ENCODE peak calls at places on chromosomes 16 and 17, in ten cellular contexts. One of them, this sample, is unnamed.

GRCh38 chr17:20121359-20122235 is 112.4 kb downstream of the SPECC1 start:
- DNase-seq in endothelial cell: peak
- DNase-seq in hippocampal formation: peak
- DNase-seq in breast epithelium: peak
- DNase-seq in OCI-M1: peak
- DNase-seq in MCF 10A: peak
- DNase-seq in body of pancreas: peak
- DNase-seq in germinal center: peak
- DNase-seq in B cell: peak
- DNase-seq in suprapubic skin: no peak
- DNase-seq in this sample: peak

GRCh38 chr16:85296859-85297698 is 184.8 kb upstream of the CIBAR2 start:
- DNase-seq in endothelial cell: peak
- DNase-seq in hippocampal formation: peak
- DNase-seq in breast epithelium: no peak
- DNase-seq in OCI-M1: peak
- DNase-seq in MCF 10A: peak
- DNase-seq in body of pancreas: peak
- DNase-seq in germinal center: peak
- DNase-seq in B cell: peak
- DNase-seq in suprapubic skin: no peak
- DNase-seq in this sample: no peak

GRCh38 chr16:2177101-2177500 is 19.3 kb downstream of the CASKIN1 start:
- DNase-seq in endothelial cell: no peak
- DNase-seq in hippocampal formation: no peak
- DNase-seq in breast epithelium: no peak
- DNase-seq in OCI-M1: no peak
- DNase-seq in MCF 10A: no peak
- DNase-seq in body of pancreas: no peak
- DNase-seq in germinal center: no peak
- DNase-seq in B cell: no peak
- DNase-seq in suprapubic skin: no peak
- DNase-seq in this sample: no peak

GRCh38 chr16:5450435-5451104 is 353.0 kb upstream of the EEF2KMT start:
- DNase-seq in endothelial cell: no peak
- DNase-seq in hippocampal formation: no peak
- DNase-seq in breast epithelium: no peak
- DNase-seq in OCI-M1: no peak
- DNase-seq in MCF 10A: no peak
- DNase-seq in body of pancreas: no peak
- DNase-seq in germinal center: no peak
- DNase-seq in B cell: no peak
- DNase-seq in suprapubic skin: no peak
- DNase-seq in this sample: no peak

GRCh38 chr16:89842471-89843408 is 14.5 kb downstream of the SPIRE2 start:
- DNase-seq in endothelial cell: no peak
- DNase-seq in hippocampal formation: no peak
- DNase-seq in breast epithelium: no peak
- DNase-seq in OCI-M1: no peak
- DNase-seq in MCF 10A: no peak
- DNase-seq in body of pancreas: no peak
- DNase-seq in germinal center: no peak
- DNase-seq in B cell: peak
- DNase-seq in suprapubic skin: no peak
- DNase-seq in this sample: no peak

GRCh38 chr16:89921699-89922476 is 1.3 kb upstream of the TUBB3 start:
- DNase-seq in endothelial cell: peak
- DNase-seq in hippocampal formation: no peak
- DNase-seq in breast epithelium: no peak
- DNase-seq in OCI-M1: peak
- DNase-seq in MCF 10A: peak
- DNase-seq in body of pancreas: peak
- DNase-seq in germinal center: no peak
- DNase-seq in B cell: no peak
- DNase-seq in suprapubic skin: no peak
- DNase-seq in this sample: no peak

GRCh38 chr16:29809850-29810698 is 1.9 kb upstream of the PRRT2 start:
- DNase-seq in endothelial cell: no peak
- DNase-seq in hippocampal formation: no peak
- DNase-seq in breast epithelium: no peak
- DNase-seq in OCI-M1: peak
- DNase-seq in MCF 10A: no peak
- DNase-seq in body of pancreas: no peak
- DNase-seq in germinal center: no peak
- DNase-seq in B cell: no peak
- DNase-seq in suprapubic skin: no peak
- DNase-seq in this sample: no peak

GRCh38 chr16:89373355-89374110 is 116.8 kb downstream of the ANKRD11 start:
- DNase-seq in endothelial cell: no peak
- DNase-seq in hippocampal formation: no peak
- DNase-seq in breast epithelium: no peak
- DNase-seq in OCI-M1: no peak
- DNase-seq in MCF 10A: no peak
- DNase-seq in body of pancreas: no peak
- DNase-seq in germinal center: no peak
- DNase-seq in B cell: no peak
- DNase-seq in suprapubic skin: no peak
- DNase-seq in this sample: peak

GRCh38 chr17:74351552-74352210 is 10.0 kb downstream of the BTBD17 start:
- DNase-seq in endothelial cell: peak
- DNase-seq in hippocampal formation: no peak
- DNase-seq in breast epithelium: no peak
- DNase-seq in OCI-M1: no peak
- DNase-seq in MCF 10A: no peak
- DNase-seq in body of pancreas: no peak
- DNase-seq in germinal center: no peak
- DNase-seq in B cell: no peak
- DNase-seq in suprapubic skin: no peak
- DNase-seq in this sample: no peak

GRCh38 chr17:80845863-80846671 is 145.6 kb upstream of the CHMP6 start:
- DNase-seq in endothelial cell: no peak
- DNase-seq in hippocampal formation: no peak
- DNase-seq in breast epithelium: no peak
- DNase-seq in OCI-M1: no peak
- DNase-seq in MCF 10A: no peak
- DNase-seq in body of pancreas: no peak
- DNase-seq in germinal center: peak
- DNase-seq in B cell: no peak
- DNase-seq in suprapubic skin: no peak
- DNase-seq in this sample: no peak

GRCh38 chr16:49588729-49589384 is 215.3 kb downstream of the C16orf78 start:
- DNase-seq in endothelial cell: no peak
- DNase-seq in hippocampal formation: no peak
- DNase-seq in breast epithelium: no peak
- DNase-seq in OCI-M1: no peak
- DNase-seq in MCF 10A: peak
- DNase-seq in body of pancreas: no peak
- DNase-seq in germinal center: no peak
- DNase-seq in B cell: no peak
- DNase-seq in suprapubic skin: peak
- DNase-seq in this sample: no peak

GRCh38 chr17:47975189-47975814 is 4.4 kb downstream of the CDK5RAP3 start:
- DNase-seq in endothelial cell: no peak
- DNase-seq in hippocampal formation: no peak
- DNase-seq in breast epithelium: no peak
- DNase-seq in OCI-M1: no peak
- DNase-seq in MCF 10A: no peak
- DNase-seq in body of pancreas: no peak
- DNase-seq in germinal center: no peak
- DNase-seq in B cell: no peak
- DNase-seq in suprapubic skin: no peak
- DNase-seq in this sample: no peak

GRCh38 chr16:70331588-70332358 is 14.9 kb upstream of the DDX19A start:
- DNase-seq in endothelial cell: peak
- DNase-seq in hippocampal formation: no peak
- DNase-seq in breast epithelium: no peak
- DNase-seq in OCI-M1: peak
- DNase-seq in MCF 10A: no peak
- DNase-seq in body of pancreas: no peak
- DNase-seq in germinal center: no peak
- DNase-seq in B cell: no peak
- DNase-seq in suprapubic skin: no peak
- DNase-seq in this sample: no peak

GRCh38 chr17:20987511-20987910 is 55.3 kb downstream of the USP22 start:
- DNase-seq in endothelial cell: no peak
- DNase-seq in hippocampal formation: no peak
- DNase-seq in breast epithelium: no peak
- DNase-seq in OCI-M1: no peak
- DNase-seq in MCF 10A: no peak
- DNase-seq in body of pancreas: no peak
- DNase-seq in germinal center: no peak
- DNase-seq in B cell: no peak
- DNase-seq in suprapubic skin: no peak
- DNase-seq in this sample: no peak

GRCh38 chr16:66900721-66901441 is 17.8 kb downstream of the CDH16 start:
- DNase-seq in endothelial cell: no peak
- DNase-seq in hippocampal formation: no peak
- DNase-seq in breast epithelium: no peak
- DNase-seq in OCI-M1: peak
- DNase-seq in MCF 10A: no peak
- DNase-seq in body of pancreas: no peak
- DNase-seq in germinal center: no peak
- DNase-seq in B cell: no peak
- DNase-seq in suprapubic skin: no peak
- DNase-seq in this sample: no peak

GRCh38 chr16:14310519-14310991 is 239.4 kb downstream of the MRTFB start:
- DNase-seq in endothelial cell: no peak
- DNase-seq in hippocampal formation: no peak
- DNase-seq in breast epithelium: no peak
- DNase-seq in OCI-M1: peak
- DNase-seq in MCF 10A: no peak
- DNase-seq in body of pancreas: no peak
- DNase-seq in germinal center: peak
- DNase-seq in B cell: peak
- DNase-seq in suprapubic skin: no peak
- DNase-seq in this sample: no peak

GRCh38 chr17:37256627-37257026 is 119.2 kb upstream of the C17orf78 start:
- DNase-seq in endothelial cell: no peak
- DNase-seq in hippocampal formation: no peak
- DNase-seq in breast epithelium: no peak
- DNase-seq in OCI-M1: no peak
- DNase-seq in MCF 10A: no peak
- DNase-seq in body of pancreas: no peak
- DNase-seq in germinal center: no peak
- DNase-seq in B cell: no peak
- DNase-seq in suprapubic skin: no peak
- DNase-seq in this sample: no peak

GRCh38 chr17:19294443-19294842 is 57.3 kb downstream of the EPN2 start:
- DNase-seq in endothelial cell: no peak
- DNase-seq in hippocampal formation: no peak
- DNase-seq in breast epithelium: no peak
- DNase-seq in OCI-M1: no peak
- DNase-seq in MCF 10A: no peak
- DNase-seq in body of pancreas: no peak
- DNase-seq in germinal center: no peak
- DNase-seq in B cell: no peak
- DNase-seq in suprapubic skin: no peak
- DNase-seq in this sample: no peak

GRCh38 chr16:55728797-55729196 is 73.0 kb downstream of the SLC6A2 start:
- DNase-seq in endothelial cell: no peak
- DNase-seq in hippocampal formation: no peak
- DNase-seq in breast epithelium: no peak
- DNase-seq in OCI-M1: no peak
- DNase-seq in MCF 10A: peak
- DNase-seq in body of pancreas: no peak
- DNase-seq in germinal center: no peak
- DNase-seq in B cell: no peak
- DNase-seq in suprapubic skin: no peak
- DNase-seq in this sample: no peak

GRCh38 chr17:15381707-15382106 is 40.3 kb upstream of the TEKT3 start:
- DNase-seq in endothelial cell: no peak
- DNase-seq in hippocampal formation: no peak
- DNase-seq in breast epithelium: no peak
- DNase-seq in OCI-M1: no peak
- DNase-seq in MCF 10A: peak
- DNase-seq in body of pancreas: no peak
- DNase-seq in germinal center: no peak
- DNase-seq in B cell: no peak
- DNase-seq in suprapubic skin: no peak
- DNase-seq in this sample: no peak

GRCh38 chr17:45130640-45131293 is 1.5 kb downstream of the PLCD3 start:
- DNase-seq in endothelial cell: no peak
- DNase-seq in hippocampal formation: no peak
- DNase-seq in breast epithelium: no peak
- DNase-seq in OCI-M1: no peak
- DNase-seq in MCF 10A: no peak
- DNase-seq in body of pancreas: no peak
- DNase-seq in germinal center: no peak
- DNase-seq in B cell: no peak
- DNase-seq in suprapubic skin: no peak
- DNase-seq in this sample: no peak

GRCh38 chr17:48558057-48558456 is 13.1 kb upstream of the HOXB2 start:
- DNase-seq in endothelial cell: no peak
- DNase-seq in hippocampal formation: no peak
- DNase-seq in breast epithelium: no peak
- DNase-seq in OCI-M1: no peak
- DNase-seq in MCF 10A: no peak
- DNase-seq in body of pancreas: no peak
- DNase-seq in germinal center: no peak
- DNase-seq in B cell: no peak
- DNase-seq in suprapubic skin: no peak
- DNase-seq in this sample: no peak

GRCh38 chr16:57785385-57785784 is 16.9 kb downstream of the KIFC3 start:
- DNase-seq in endothelial cell: no peak
- DNase-seq in hippocampal formation: no peak
- DNase-seq in breast epithelium: no peak
- DNase-seq in OCI-M1: no peak
- DNase-seq in MCF 10A: no peak
- DNase-seq in body of pancreas: no peak
- DNase-seq in germinal center: no peak
- DNase-seq in B cell: no peak
- DNase-seq in suprapubic skin: no peak
- DNase-seq in this sample: no peak

GRCh38 chr17:41635121-41636097 is 11.0 kb upstream of the KRT17 start:
- DNase-seq in endothelial cell: no peak
- DNase-seq in hippocampal formation: no peak
- DNase-seq in breast epithelium: no peak
- DNase-seq in OCI-M1: no peak
- DNase-seq in MCF 10A: no peak
- DNase-seq in body of pancreas: peak
- DNase-seq in germinal center: no peak
- DNase-seq in B cell: no peak
- DNase-seq in suprapubic skin: no peak
- DNase-seq in this sample: no peak

GRCh38 chr16:3095869-3096268 is 3.2 kb downstream of the ZSCAN10 start:
- DNase-seq in endothelial cell: no peak
- DNase-seq in hippocampal formation: no peak
- DNase-seq in breast epithelium: no peak
- DNase-seq in OCI-M1: peak
- DNase-seq in MCF 10A: peak
- DNase-seq in body of pancreas: no peak
- DNase-seq in germinal center: peak
- DNase-seq in B cell: peak
- DNase-seq in suprapubic skin: no peak
- DNase-seq in this sample: no peak

GRCh38 chr17:55286681-55287589 is 22.2 kb downstream of the HLF start:
- DNase-seq in endothelial cell: no peak
- DNase-seq in hippocampal formation: no peak
- DNase-seq in breast epithelium: no peak
- DNase-seq in OCI-M1: peak
- DNase-seq in MCF 10A: peak
- DNase-seq in body of pancreas: peak
- DNase-seq in germinal center: no peak
- DNase-seq in B cell: no peak
- DNase-seq in suprapubic skin: no peak
- DNase-seq in this sample: no peak

GRCh38 chr17:77085916-77086432 is 54.8 kb upstream of the SEC14L1 start:
- DNase-seq in endothelial cell: peak
- DNase-seq in hippocampal formation: no peak
- DNase-seq in breast epithelium: no peak
- DNase-seq in OCI-M1: no peak
- DNase-seq in MCF 10A: no peak
- DNase-seq in body of pancreas: no peak
- DNase-seq in germinal center: no peak
- DNase-seq in B cell: no peak
- DNase-seq in suprapubic skin: no peak
- DNase-seq in this sample: no peak

GRCh38 chr16:4064950-4065352 is 51.3 kb downstream of the ADCY9 start:
- DNase-seq in endothelial cell: no peak
- DNase-seq in hippocampal formation: no peak
- DNase-seq in breast epithelium: no peak
- DNase-seq in OCI-M1: peak
- DNase-seq in MCF 10A: no peak
- DNase-seq in body of pancreas: no peak
- DNase-seq in germinal center: no peak
- DNase-seq in B cell: no peak
- DNase-seq in suprapubic skin: no peak
- DNase-seq in this sample: no peak

This sample was measured in putamen.